ENCODE peak calls at places on chromosomes 4 and X, in nine cellular contexts. One of them, this sample, is unnamed. For H3K27me3, the result is how much of the 10 kb centered on the place peaks cover.

GRCh38 chrX:13092455-13092941 is 48.1 kb upstream of the FAM9C start:
- DNase-seq in suprapubic skin: no peak
- DNase-seq in K562: no peak
- DNase-seq in GM12878: peak
- DNase-seq in H1: no peak
- DNase-seq in ovary: no peak
- DNase-seq in sigmoid colon: peak
- DNase-seq in esophagus muscularis mucosa: no peak
- DNase-seq in stomach: peak
- DNase-seq in this sample: peak

GRCh38 chr4:77120888-77121508 is 36.0 kb upstream of the CCNG2 start:
- DNase-seq in suprapubic skin: no peak
- DNase-seq in K562: peak
- DNase-seq in GM12878: no peak
- DNase-seq in H1: no peak
- DNase-seq in ovary: no peak
- DNase-seq in sigmoid colon: no peak
- DNase-seq in esophagus muscularis mucosa: no peak
- DNase-seq in stomach: no peak
- DNase-seq in this sample: no peak

GRCh38 chrX:40727599-40728252 is 7.6 kb downstream of the MED14 start:
- DNase-seq in suprapubic skin: no peak
- DNase-seq in K562: no peak
- DNase-seq in GM12878: no peak
- DNase-seq in H1: no peak
- DNase-seq in ovary: no peak
- DNase-seq in sigmoid colon: no peak
- DNase-seq in esophagus muscularis mucosa: no peak
- DNase-seq in stomach: no peak
- DNase-seq in this sample: no peak

GRCh38 chrX:103063191-103063845 is 653 bp downstream of the BEX1 start:
- DNase-seq in suprapubic skin: no peak
- DNase-seq in K562: peak
- DNase-seq in GM12878: no peak
- DNase-seq in H1: peak
- DNase-seq in ovary: peak
- DNase-seq in sigmoid colon: no peak
- DNase-seq in esophagus muscularis mucosa: no peak
- DNase-seq in stomach: no peak
- DNase-seq in this sample: no peak

GRCh38 chr4:76969941-76970529 is 20.5 kb downstream of the SEPTIN11 start:
- DNase-seq in suprapubic skin: no peak
- DNase-seq in K562: no peak
- DNase-seq in GM12878: no peak
- DNase-seq in H1: no peak
- DNase-seq in ovary: no peak
- DNase-seq in sigmoid colon: no peak
- DNase-seq in esophagus muscularis mucosa: no peak
- DNase-seq in stomach: no peak
- DNase-seq in this sample: no peak

GRCh38 chr4:144696376-144696775 is 50.4 kb downstream of the HHIP start:
- DNase-seq in suprapubic skin: no peak
- DNase-seq in K562: no peak
- DNase-seq in GM12878: no peak
- DNase-seq in H1: no peak
- DNase-seq in ovary: no peak
- DNase-seq in sigmoid colon: no peak
- DNase-seq in esophagus muscularis mucosa: no peak
- DNase-seq in stomach: no peak
- DNase-seq in this sample: no peak

GRCh38 chr4:58225460-58225859 is 1115.3 kb upstream of the IGFBP7 start:
- DNase-seq in suprapubic skin: no peak
- DNase-seq in K562: no peak
- DNase-seq in GM12878: no peak
- DNase-seq in H1: no peak
- DNase-seq in ovary: no peak
- DNase-seq in sigmoid colon: no peak
- DNase-seq in esophagus muscularis mucosa: no peak
- DNase-seq in stomach: no peak
- DNase-seq in this sample: no peak

GRCh38 chr4:158783775-158784174 is 14.9 kb downstream of the FNIP2 start:
- DNase-seq in suprapubic skin: no peak
- DNase-seq in K562: no peak
- DNase-seq in GM12878: no peak
- DNase-seq in H1: no peak
- DNase-seq in ovary: no peak
- DNase-seq in sigmoid colon: no peak
- DNase-seq in esophagus muscularis mucosa: no peak
- DNase-seq in stomach: no peak
- DNase-seq in this sample: no peak

GRCh38 chrX:153533041-153533565 is 15.7 kb downstream of the ATP2B3 start:
- DNase-seq in suprapubic skin: no peak
- DNase-seq in K562: no peak
- DNase-seq in GM12878: no peak
- DNase-seq in H1: no peak
- DNase-seq in ovary: no peak
- DNase-seq in sigmoid colon: no peak
- DNase-seq in esophagus muscularis mucosa: no peak
- DNase-seq in stomach: no peak
- DNase-seq in this sample: no peak

GRCh38 chrX:43655961-43656494 is at the start of gene MAOA:
- DNase-seq in suprapubic skin: peak
- DNase-seq in K562: no peak
- DNase-seq in GM12878: no peak
- DNase-seq in H1: peak
- DNase-seq in ovary: peak
- DNase-seq in sigmoid colon: peak
- DNase-seq in esophagus muscularis mucosa: peak
- DNase-seq in stomach: peak
- DNase-seq in this sample: peak

GRCh38 chr4:125043453-125043852 is 271.3 kb upstream of the FAT4 start:
- DNase-seq in suprapubic skin: no peak
- DNase-seq in K562: no peak
- DNase-seq in GM12878: no peak
- DNase-seq in H1: no peak
- DNase-seq in ovary: no peak
- DNase-seq in sigmoid colon: no peak
- DNase-seq in esophagus muscularis mucosa: no peak
- DNase-seq in stomach: no peak
- DNase-seq in this sample: no peak

GRCh38 chr4:69888336-69888735 is 28.4 kb upstream of the SULT1E1 start:
- DNase-seq in suprapubic skin: no peak
- DNase-seq in K562: no peak
- DNase-seq in GM12878: no peak
- DNase-seq in H1: no peak
- DNase-seq in ovary: no peak
- DNase-seq in sigmoid colon: no peak
- DNase-seq in esophagus muscularis mucosa: no peak
- DNase-seq in stomach: no peak
- DNase-seq in this sample: no peak

GRCh38 chr4:52660643-52661042 is 1.5 kb upstream of the USP46 start:
- DNase-seq in suprapubic skin: no peak
- DNase-seq in K562: no peak
- DNase-seq in GM12878: no peak
- DNase-seq in H1: no peak
- DNase-seq in ovary: no peak
- DNase-seq in sigmoid colon: no peak
- DNase-seq in esophagus muscularis mucosa: no peak
- DNase-seq in stomach: no peak
- DNase-seq in this sample: no peak

GRCh38 chrX:74419861-74420193 is 1.5 kb upstream of the SLC16A2 start:
- DNase-seq in suprapubic skin: no peak
- DNase-seq in K562: no peak
- DNase-seq in GM12878: no peak
- DNase-seq in H1: no peak
- DNase-seq in ovary: no peak
- DNase-seq in sigmoid colon: no peak
- DNase-seq in esophagus muscularis mucosa: no peak
- DNase-seq in stomach: no peak
- DNase-seq in this sample: no peak

GRCh38 chrX:13898603-13899002 is 81.7 kb upstream of the GPM6B start:
- DNase-seq in suprapubic skin: no peak
- DNase-seq in K562: no peak
- DNase-seq in GM12878: no peak
- DNase-seq in H1: no peak
- DNase-seq in ovary: no peak
- DNase-seq in sigmoid colon: no peak
- DNase-seq in esophagus muscularis mucosa: no peak
- DNase-seq in stomach: no peak
- DNase-seq in this sample: no peak

GRCh38 chrX:47467106-47467505 is 15.9 kb downstream of the ZNF41 start:
- DNase-seq in suprapubic skin: no peak
- DNase-seq in K562: no peak
- DNase-seq in GM12878: no peak
- DNase-seq in H1: no peak
- DNase-seq in ovary: no peak
- DNase-seq in sigmoid colon: no peak
- DNase-seq in esophagus muscularis mucosa: no peak
- DNase-seq in stomach: no peak
- DNase-seq in this sample: no peak
- H3K27me3 ChIP-seq in suprapubic skin: under half
- H3K27me3 ChIP-seq in K562: under half
- H3K27me3 ChIP-seq in GM12878: under half
- H3K27me3 ChIP-seq in H1: under half
- H3K27me3 ChIP-seq in ovary: under half
- H3K27me3 ChIP-seq in sigmoid colon: under half
- H3K27me3 ChIP-seq in esophagus muscularis mucosa: under half
- H3K27me3 ChIP-seq in stomach: under half
- H3K27me3 ChIP-seq in this sample: under half

GRCh38 chr4:134465417-134465816 is 263.8 kb upstream of the PABPC4L start:
- DNase-seq in suprapubic skin: no peak
- DNase-seq in K562: no peak
- DNase-seq in GM12878: no peak
- DNase-seq in H1: no peak
- DNase-seq in ovary: no peak
- DNase-seq in sigmoid colon: no peak
- DNase-seq in esophagus muscularis mucosa: no peak
- DNase-seq in stomach: no peak
- DNase-seq in this sample: no peak

DNA sequence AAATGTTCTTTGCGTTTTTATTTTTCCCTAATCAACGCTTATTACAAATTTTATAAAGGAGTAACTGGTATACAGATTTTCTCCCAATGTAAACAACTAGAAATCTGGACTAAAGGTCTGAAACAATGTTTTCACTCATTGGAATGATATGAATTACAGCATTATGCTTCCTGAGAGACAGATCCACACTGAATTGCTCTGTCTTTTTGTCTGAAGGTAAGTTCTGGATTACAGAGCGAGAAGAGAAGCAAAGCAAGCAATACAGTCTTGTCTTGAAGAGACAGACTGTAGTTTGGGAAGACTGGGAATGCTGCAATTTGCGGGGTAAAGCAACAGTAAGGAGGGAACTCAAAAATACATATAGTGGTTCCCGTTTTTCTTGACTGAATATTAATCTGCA is 262.2 kb upstream of the PABPC4L start:
- DNase-seq in suprapubic skin: no peak
- DNase-seq in K562: no peak
- DNase-seq in GM12878: no peak
- DNase-seq in H1: no peak
- DNase-seq in ovary: no peak
- DNase-seq in sigmoid colon: no peak
- DNase-seq in esophagus muscularis mucosa: no peak
- DNase-seq in stomach: no peak
- DNase-seq in this sample: no peak
- TF ChIP-seq EP300 in suprapubic skin: no peak
- TF ChIP-seq EP300 in K562: no peak
- TF ChIP-seq EP300 in GM12878: no peak
- TF ChIP-seq EP300 in H1: no peak
- TF ChIP-seq EP300 in ovary: no peak
- TF ChIP-seq EP300 in sigmoid colon: no peak
- TF ChIP-seq EP300 in esophagus muscularis mucosa: no peak
- TF ChIP-seq EP300 in stomach: no peak
- TF ChIP-seq EP300 in this sample: no peak

GRCh38 chr4:54095110-54095800 is 4.7 kb upstream of the GSX2 start:
- DNase-seq in suprapubic skin: no peak
- DNase-seq in K562: no peak
- DNase-seq in GM12878: no peak
- DNase-seq in H1: no peak
- DNase-seq in ovary: no peak
- DNase-seq in sigmoid colon: no peak
- DNase-seq in esophagus muscularis mucosa: peak
- DNase-seq in stomach: no peak
- DNase-seq in this sample: no peak
- H3K27me3 ChIP-seq in suprapubic skin: half or more
- H3K27me3 ChIP-seq in K562: half or more
- H3K27me3 ChIP-seq in GM12878: under half
- H3K27me3 ChIP-seq in H1: half or more
- H3K27me3 ChIP-seq in ovary: under half
- H3K27me3 ChIP-seq in sigmoid colon: half or more
- H3K27me3 ChIP-seq in esophagus muscularis mucosa: under half
- H3K27me3 ChIP-seq in stomach: half or more
- H3K27me3 ChIP-seq in this sample: half or more

GRCh38 chr4:186481998-186482790 is 73.2 kb downstream of the MTNR1A start:
- DNase-seq in suprapubic skin: no peak
- DNase-seq in K562: no peak
- DNase-seq in GM12878: no peak
- DNase-seq in H1: peak
- DNase-seq in ovary: no peak
- DNase-seq in sigmoid colon: no peak
- DNase-seq in esophagus muscularis mucosa: no peak
- DNase-seq in stomach: no peak
- DNase-seq in this sample: no peak

GRCh38 chr4:186483656-186484055 is 71.7 kb downstream of the MTNR1A start:
- DNase-seq in suprapubic skin: no peak
- DNase-seq in K562: no peak
- DNase-seq in GM12878: no peak
- DNase-seq in H1: no peak
- DNase-seq in ovary: no peak
- DNase-seq in sigmoid colon: no peak
- DNase-seq in esophagus muscularis mucosa: no peak
- DNase-seq in stomach: no peak
- DNase-seq in this sample: no peak

GRCh38 chr4:186486172-186486571 is 69.2 kb downstream of the MTNR1A start:
- DNase-seq in suprapubic skin: no peak
- DNase-seq in K562: no peak
- DNase-seq in GM12878: no peak
- DNase-seq in H1: no peak
- DNase-seq in ovary: no peak
- DNase-seq in sigmoid colon: no peak
- DNase-seq in esophagus muscularis mucosa: no peak
- DNase-seq in stomach: no peak
- DNase-seq in this sample: no peak

GRCh38 chr4:186485621-186486062 is 69.7 kb downstream of the MTNR1A start:
- DNase-seq in suprapubic skin: no peak
- DNase-seq in K562: no peak
- DNase-seq in GM12878: no peak
- DNase-seq in H1: peak
- DNase-seq in ovary: no peak
- DNase-seq in sigmoid colon: no peak
- DNase-seq in esophagus muscularis mucosa: no peak
- DNase-seq in stomach: no peak
- DNase-seq in this sample: no peak

DNA sequence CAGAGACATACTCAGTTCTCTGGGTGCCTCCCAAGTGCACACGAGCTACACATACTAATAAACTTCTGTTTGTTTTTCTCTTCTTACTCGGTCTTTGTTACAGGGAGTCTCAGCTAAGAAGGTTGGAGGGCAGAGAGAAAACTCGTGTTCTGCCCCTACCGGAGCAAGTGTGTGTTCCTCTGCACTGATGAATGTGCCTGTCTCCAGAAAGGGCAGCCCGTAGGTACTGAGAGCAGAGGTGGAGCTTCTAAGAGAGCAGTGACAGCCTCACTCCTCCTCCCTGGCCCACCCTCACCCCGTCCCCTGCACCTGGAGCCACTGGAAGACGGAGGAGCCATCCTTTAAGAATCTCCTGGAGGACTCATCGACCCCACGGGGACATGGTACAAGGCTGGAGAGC is 67.6 kb downstream of the MTNR1A start:
- DNase-seq in suprapubic skin: no peak
- DNase-seq in K562: no peak
- DNase-seq in GM12878: no peak
- DNase-seq in H1: no peak
- DNase-seq in ovary: no peak
- DNase-seq in sigmoid colon: no peak
- DNase-seq in esophagus muscularis mucosa: no peak
- DNase-seq in stomach: no peak
- DNase-seq in this sample: no peak
- TF ChIP-seq EP300 in suprapubic skin: no peak
- TF ChIP-seq EP300 in K562: no peak
- TF ChIP-seq EP300 in GM12878: no peak
- TF ChIP-seq EP300 in H1: no peak
- TF ChIP-seq EP300 in ovary: no peak
- TF ChIP-seq EP300 in sigmoid colon: no peak
- TF ChIP-seq EP300 in esophagus muscularis mucosa: no peak
- TF ChIP-seq EP300 in stomach: no peak
- TF ChIP-seq EP300 in this sample: no peak